ENCODE peak calls at places on chromosomes 1 and 21, in five cellular contexts. T, U, P, C and O are unnamed samples. For H4K20me1, the result is how much of the 10 kb centered on the place peaks cover.

GRCh38 chr1:247111636-247112478 is 7.7 kb upstream of the ZNF669 start:
- DNase-seq in P (no peak), T (no peak), U (peak), C (peak), O (no peak)

GRCh38 chr1:202593845-202594244 is 116.4 kb downstream of the SYT2 start:
- DNase-seq in T (peak), P (no peak), U (peak), C (no peak), O (no peak)

GRCh38 chr1:15785683-15786082 is 21.8 kb downstream of the UQCRHL start:
- DNase-seq in P (no peak), C (no peak), T (no peak), U (no peak), O (no peak)

GRCh38 chr1:103284270-103284669 is 175.9 kb upstream of the COL11A1 start:
- DNase-seq in C (no peak), T (no peak), U (peak), P (no peak), O (no peak)

GRCh38 chr1:184299076-184299790 is 87.6 kb upstream of the C1orf21 start:
- DNase-seq in P (no peak), C (no peak), U (peak), T (peak), O (no peak)

GRCh38 chr1:218480137-218480536 is 135.0 kb downstream of the TGFB2 start:
- DNase-seq in T (peak), P (no peak), C (no peak), U (peak), O (no peak)

GRCh38 chr1:37038703-37039093 is 4.4 kb upstream of the GRIK3 start:
- DNase-seq in C (no peak), T (no peak), U (no peak), P (no peak), O (no peak)

GRCh38 chr1:178540646-178541045 is 27.7 kb downstream of the TEX35 start:
- DNase-seq in P (no peak), U (peak), C (no peak), T (peak), O (no peak)

GRCh38 chr1:204401747-204402146 is 9.9 kb downstream of the PPP1R15B start:
- DNase-seq in U (no peak), T (no peak), P (no peak), C (no peak), O (no peak)

GRCh38 chr1:67463298-67463960 is 33.2 kb upstream of the SERBP1 start:
- DNase-seq in C (peak), T (no peak), U (no peak), P (no peak), O (no peak)

GRCh38 chr1:109391626-109392025 is 6.1 kb downstream of the SORT1 start:
- DNase-seq in T (no peak), C (no peak), P (peak), U (no peak), O (no peak)

GRCh38 chr1:97925161-97925560 is 4.3 kb upstream of the DPYD start:
- DNase-seq in T (no peak), C (peak), P (no peak), U (no peak), O (no peak)

GRCh38 chr1:182718311-182718710 is 33.9 kb upstream of the RGS8 start:
- DNase-seq in U (no peak), C (no peak), T (no peak), P (peak), O (no peak)

GRCh38 chr1:177069489-177069888 is 95.0 kb downstream of the ASTN1 start:
- DNase-seq in T (no peak), U (peak), C (no peak), P (no peak), O (no peak)

GRCh38 chr1:15100369-15101111 is 53.0 kb upstream of the TMEM51 start:
- DNase-seq in U (peak), P (peak), C (peak), T (peak), O (peak)

GRCh38 chr1:67031848-67032247 is 22.1 kb downstream of the SLC35D1 start:
- DNase-seq in P (no peak), C (no peak), U (no peak), T (no peak), O (no peak)

GRCh38 chr1:56654126-56654923 is 9.2 kb downstream of the PRKAA2 start:
- DNase-seq in C (no peak), P (no peak), T (no peak), U (peak), O (no peak)

GRCh38 chr1:164558461-164559341 is at the start of gene PBX1:
- DNase-seq in U (peak), P (peak), C (peak), T (peak), O (peak)

GRCh38 chr1:161046574-161047167 is 894 bp upstream of the USF1 start:
- DNase-seq in C (no peak), U (no peak), T (no peak), P (peak), O (peak)

GRCh38 chr21:43812139-43812821 is 22.9 kb downstream of the RRP1 start:
- DNase-seq in T (peak), C (no peak), P (no peak), U (no peak), O (no peak)

GRCh38 chr1:196651637-196652215 is at the start of gene CFH:
- DNase-seq in C (no peak), P (no peak), U (peak), T (peak), O (peak)

GRCh38 chr1:57112148-57112547 is 146.3 kb upstream of the C8B start:
- DNase-seq in U (peak), C (no peak), P (no peak), T (peak), O (no peak)

GRCh38 chr1:99645699-99646531 is at the start of gene PALMD:
- DNase-seq in T (peak), C (peak), P (no peak), U (peak), O (no peak)

GRCh38 chr1:235289859-235290739 is 37.9 kb downstream of the ARID4B start:
- DNase-seq in T (no peak), C (no peak), P (no peak), U (no peak), O (no peak)
- H4K20me1 ChIP-seq in T (under half), C (half or more), P (under half), U (half or more), O (under half)

GRCh38 chr1:112388436-112388835 is 7.6 kb upstream of the CTTNBP2NL start:
- DNase-seq in P (no peak), U (peak), C (peak), T (peak), O (no peak)

GRCh38 chr1:112386786-112387346 is 9.1 kb upstream of the CTTNBP2NL start:
- DNase-seq in P (no peak), U (no peak), C (no peak), T (no peak), O (no peak)

GRCh38 chr1:112383759-112384370 is 12.1 kb upstream of the CTTNBP2NL start:
- DNase-seq in U (no peak), C (no peak), T (no peak), P (no peak), O (no peak)

GRCh38 chr1:112387807-112388206 is 8.2 kb upstream of the CTTNBP2NL start:
- DNase-seq in T (no peak), C (no peak), U (no peak), P (no peak), O (no peak)

DNA sequence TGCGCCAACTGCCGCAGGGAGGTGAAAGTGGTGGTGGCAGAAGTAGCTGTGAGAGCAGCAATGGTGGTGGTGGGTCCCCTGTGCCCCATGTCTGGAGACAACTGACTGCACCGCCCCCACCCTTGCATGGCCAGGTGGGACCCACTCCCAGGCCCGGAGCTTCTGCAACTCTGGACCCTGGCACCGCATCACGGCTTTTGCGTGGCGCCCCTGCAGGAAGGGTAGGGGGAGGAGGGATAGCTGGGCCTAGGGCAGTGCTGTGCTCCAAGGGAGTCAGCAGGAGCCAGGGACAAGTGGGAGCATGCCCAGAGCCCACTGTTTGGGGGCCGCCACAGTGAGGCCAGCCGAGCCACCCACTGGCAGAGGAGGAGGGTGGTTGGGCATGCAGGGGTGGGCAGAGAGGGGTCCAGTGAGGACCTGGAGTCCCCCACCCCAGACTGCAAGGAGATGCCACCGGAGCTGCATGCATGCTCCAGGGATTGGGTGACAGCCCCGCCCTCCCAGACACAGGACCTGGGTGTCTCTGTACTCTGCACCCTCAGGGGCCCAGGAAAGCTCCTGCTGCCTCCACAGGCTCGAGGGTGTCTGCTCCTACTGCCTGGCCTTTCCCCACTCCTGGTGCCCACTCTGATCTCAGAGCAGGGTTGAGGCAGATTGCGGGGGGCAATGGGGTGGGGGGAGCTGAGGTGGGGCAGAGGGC is 9.8 kb upstream of the CTTNBP2NL start:
- DNase-seq in P (no peak), C (no peak), U (no peak), T (no peak), O (no peak)
- H3K27ac ChIP-seq in P (no peak), C (no peak), U (no peak), T (no peak), O (no peak)

GRCh38 chr21:41769106-41769505 is 2.3 kb upstream of the RIPK4 start:
- DNase-seq in P (no peak), U (no peak), T (no peak), C (no peak), O (no peak)
- H3K4me3 ChIP-seq in P (peak), U (peak), T (peak), C (peak), O (peak)

DNA sequence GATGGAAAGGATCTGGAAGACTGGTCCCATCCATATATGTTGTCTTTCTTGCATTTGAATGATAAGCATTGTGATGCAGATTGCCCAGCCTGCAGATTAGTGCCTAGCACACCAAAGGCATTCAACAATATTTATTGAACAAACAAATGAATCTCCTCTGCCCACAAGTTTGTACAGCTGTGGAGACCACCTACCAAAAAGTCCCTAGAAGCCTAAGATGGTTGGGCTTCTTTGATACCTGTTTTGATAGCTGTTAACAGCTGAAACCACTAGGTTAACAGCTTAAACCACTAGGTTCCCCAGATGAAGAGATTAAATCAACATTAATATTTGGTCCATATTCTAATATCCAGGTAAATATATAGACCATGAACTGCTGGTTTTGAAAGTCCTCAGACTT is 9.8 kb downstream of the DUSP10 start:
- DNase-seq in U (no peak), P (no peak), T (peak), C (no peak), O (no peak)
- H4K20me1 ChIP-seq in U (under half), P (under half), T (under half), C (under half), O (under half)

DNA sequence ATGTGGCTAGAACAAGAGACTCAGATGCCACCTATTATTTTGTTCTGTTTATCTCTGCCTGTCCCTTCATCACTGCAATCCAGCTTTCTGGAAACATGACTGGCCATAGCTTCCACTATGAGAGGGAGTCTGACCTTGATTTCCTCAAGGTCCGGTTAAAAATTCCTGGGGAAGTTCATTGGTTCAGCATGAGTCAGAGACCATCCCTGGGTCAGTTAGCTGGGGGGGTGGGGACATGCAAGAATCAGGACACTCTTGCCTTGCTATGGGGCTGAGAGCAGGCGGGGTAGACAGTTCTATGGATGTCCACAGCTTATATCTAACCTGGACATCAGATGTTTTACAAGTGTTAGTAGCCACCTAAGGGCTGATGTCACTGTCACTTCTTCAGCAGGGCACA is 81.1 kb downstream of the TENT5C start:
- DNase-seq in C (no peak), P (no peak), T (no peak), U (peak), O (no peak)
- H3K27ac ChIP-seq in C (no peak), P (no peak), T (no peak), U (no peak), O (peak)

DNA sequence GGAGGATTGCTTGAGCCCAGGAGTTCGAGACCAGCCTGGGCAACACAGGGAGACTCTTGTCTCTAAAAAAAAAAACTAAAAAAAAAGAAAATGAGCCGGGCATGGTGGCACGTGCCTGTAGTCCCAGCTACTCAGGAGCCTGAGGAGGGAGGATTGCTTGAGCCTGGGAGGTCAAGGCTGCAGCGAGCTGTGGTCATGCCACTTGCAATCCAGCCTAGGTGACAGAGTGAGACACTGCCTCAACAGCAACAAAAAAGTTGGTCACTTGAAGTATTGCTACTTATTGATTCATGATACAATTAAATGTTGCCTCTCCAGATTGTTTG is 57.9 kb upstream of the CXADR start:
- DNase-seq in U (no peak), T (no peak), C (peak), P (no peak), O (no peak)
- H3K4me3 ChIP-seq in U (no peak), T (no peak), C (peak), P (no peak), O (peak)

GRCh38 chr1:188128761-188129160 is 1300.0 kb downstream of the PLA2G4A start:
- DNase-seq in U (no peak), T (peak), P (no peak), C (peak), O (peak)
- H4K20me1 ChIP-seq in U (under half), T (under half), P (under half), C (under half), O (under half)